ENCODE peak calls at places on chromosomes 1 and 21, in seven cellular contexts. One of them, this sample, is unnamed.

GRCh38 chr1:11188381-11188780 is 774 bp upstream of the ANGPTL7 start:
- DNase-seq in thyroid gland: no peak
- DNase-seq in cardiac fibroblast: peak; percentile 27
- DNase-seq in prostate gland: no peak
- DNase-seq in stomach: no peak
- DNase-seq in uterus: no peak
- DNase-seq in H1: no peak
- DNase-seq in this sample: no peak

GRCh38 chr1:42935313-42935624 is 23.4 kb downstream of the SLC2A1 start:
- DNase-seq in cardiac fibroblast: no peak
- DNase-seq in prostate gland: no peak
- DNase-seq in uterus: no peak
- DNase-seq in stomach: peak; percentile 43
- DNase-seq in H1: no peak
- DNase-seq in thyroid gland: no peak
- DNase-seq in this sample: no peak

GRCh38 chr1:172321429-172321828 is 99.1 kb upstream of the C1orf105 start:
- DNase-seq in thyroid gland: no peak
- DNase-seq in prostate gland: no peak
- DNase-seq in uterus: no peak
- DNase-seq in stomach: no peak
- DNase-seq in H1: no peak
- DNase-seq in cardiac fibroblast: peak; percentile 68
- DNase-seq in this sample: no peak

GRCh38 chr1:158930504-158930903 is 848 bp upstream of the PYHIN1 start:
- DNase-seq in thyroid gland: no peak
- DNase-seq in uterus: no peak
- DNase-seq in H1: no peak
- DNase-seq in cardiac fibroblast: peak; percentile 0
- DNase-seq in stomach: no peak
- DNase-seq in prostate gland: no peak
- DNase-seq in this sample: no peak

GRCh38 chr1:21670059-21670881 is 1.1 kb upstream of the RAP1GAP start:
- DNase-seq in uterus: no peak
- DNase-seq in prostate gland: no peak
- DNase-seq in H1: no peak
- DNase-seq in cardiac fibroblast: no peak
- DNase-seq in thyroid gland: no peak
- DNase-seq in stomach: no peak
- DNase-seq in this sample: no peak

GRCh38 chr1:53514436-53514835 is 55.2 kb downstream of the DMRTB1 start:
- DNase-seq in H1: no peak
- DNase-seq in uterus: no peak
- DNase-seq in stomach: no peak
- DNase-seq in prostate gland: no peak
- DNase-seq in cardiac fibroblast: no peak
- DNase-seq in thyroid gland: no peak
- DNase-seq in this sample: no peak

GRCh38 chr1:110118636-110119396 is 6.6 kb downstream of the UBL4B start:
- DNase-seq in uterus: no peak
- DNase-seq in H1: no peak
- DNase-seq in prostate gland: no peak
- DNase-seq in thyroid gland: no peak
- DNase-seq in cardiac fibroblast: peak; percentile 11
- DNase-seq in stomach: no peak
- DNase-seq in this sample: no peak

GRCh38 chr1:188070848-188071247 is 1242.1 kb downstream of the PLA2G4A start:
- DNase-seq in uterus: no peak
- DNase-seq in cardiac fibroblast: no peak
- DNase-seq in H1: no peak
- DNase-seq in prostate gland: no peak
- DNase-seq in thyroid gland: no peak
- DNase-seq in stomach: no peak
- DNase-seq in this sample: no peak

GRCh38 chr1:12636098-12636950 is 7.6 kb upstream of the AADACL4 start:
- DNase-seq in H1: no peak
- DNase-seq in cardiac fibroblast: peak; percentile 95
- DNase-seq in thyroid gland: peak; percentile 27
- DNase-seq in prostate gland: no peak
- DNase-seq in stomach: no peak
- DNase-seq in uterus: peak; percentile 40
- DNase-seq in this sample: no peak

GRCh38 chr1:247448107-247448778 is 9.7 kb downstream of the OR2B11 start:
- DNase-seq in thyroid gland: peak; percentile 56
- DNase-seq in cardiac fibroblast: peak; percentile 76
- DNase-seq in uterus: peak; percentile 54
- DNase-seq in prostate gland: peak; percentile 26
- DNase-seq in H1: peak; percentile 23
- DNase-seq in stomach: peak; percentile 63
- DNase-seq in this sample: no peak

GRCh38 chr1:192925609-192926008 is 116.8 kb downstream of the RGS2 start:
- DNase-seq in uterus: no peak
- DNase-seq in prostate gland: no peak
- DNase-seq in cardiac fibroblast: no peak
- DNase-seq in H1: no peak
- DNase-seq in stomach: no peak
- DNase-seq in thyroid gland: no peak
- DNase-seq in this sample: no peak

GRCh38 chr1:155104605-155105534 is 22.8 kb upstream of the EFNA1 start:
- DNase-seq in H1: no peak
- DNase-seq in uterus: no peak
- DNase-seq in prostate gland: no peak
- DNase-seq in cardiac fibroblast: no peak
- DNase-seq in thyroid gland: no peak
- DNase-seq in stomach: no peak
- DNase-seq in this sample: no peak

GRCh38 chr21:38925923-38926322 is 120.2 kb downstream of the ETS2 start:
- DNase-seq in stomach: peak; percentile 45
- DNase-seq in prostate gland: peak; percentile 63
- DNase-seq in thyroid gland: no peak
- DNase-seq in uterus: peak; percentile 81
- DNase-seq in H1: no peak
- DNase-seq in cardiac fibroblast: peak; percentile 96
- DNase-seq in this sample: no peak

GRCh38 chr1:227946624-227947424 is 908 bp downstream of the WNT9A start:
- DNase-seq in H1: no peak
- DNase-seq in prostate gland: peak; percentile 74
- DNase-seq in stomach: peak; percentile 88
- DNase-seq in thyroid gland: peak; percentile 89
- DNase-seq in cardiac fibroblast: peak; percentile 67
- DNase-seq in uterus: peak; percentile 80
- DNase-seq in this sample: no peak

GRCh38 chr1:178645157-178645825 is 79.8 kb upstream of the RALGPS2 start:
- DNase-seq in uterus: no peak
- DNase-seq in cardiac fibroblast: no peak
- DNase-seq in stomach: no peak
- DNase-seq in H1: no peak
- DNase-seq in thyroid gland: no peak
- DNase-seq in prostate gland: no peak
- DNase-seq in this sample: no peak

GRCh38 chr1:201137579-201138310 is 10.8 kb upstream of the ASCL5 start:
- DNase-seq in uterus: peak; percentile 65
- DNase-seq in prostate gland: peak; percentile 57
- DNase-seq in cardiac fibroblast: peak; percentile 89
- DNase-seq in H1: no peak
- DNase-seq in stomach: peak; percentile 75
- DNase-seq in thyroid gland: peak; percentile 22
- DNase-seq in this sample: no peak

GRCh38 chr21:36419996-36420395 is 34.8 kb downstream of the CHAF1B start:
- DNase-seq in uterus: peak; percentile 72
- DNase-seq in prostate gland: peak; percentile 81
- DNase-seq in H1: peak; percentile 70
- DNase-seq in cardiac fibroblast: peak; percentile 95
- DNase-seq in stomach: peak; percentile 85
- DNase-seq in thyroid gland: peak; percentile 77
- DNase-seq in this sample: peak; percentile 55

GRCh38 chr1:34750610-34751009 is 4.2 kb upstream of the GJB5 start:
- DNase-seq in cardiac fibroblast: peak; percentile 4
- DNase-seq in uterus: no peak
- DNase-seq in prostate gland: no peak
- DNase-seq in H1: no peak
- DNase-seq in stomach: no peak
- DNase-seq in thyroid gland: no peak
- DNase-seq in this sample: no peak

GRCh38 chr21:15978158-15978805 is 248.5 kb downstream of the USP25 start:
- DNase-seq in uterus: no peak
- DNase-seq in prostate gland: peak; percentile 73
- DNase-seq in stomach: no peak
- DNase-seq in cardiac fibroblast: peak; percentile 16
- DNase-seq in H1: no peak
- DNase-seq in thyroid gland: no peak
- DNase-seq in this sample: no peak

GRCh38 chr21:15976807-15977206 is 247.0 kb downstream of the USP25 start:
- DNase-seq in prostate gland: no peak
- DNase-seq in stomach: no peak
- DNase-seq in cardiac fibroblast: peak; percentile 5
- DNase-seq in thyroid gland: no peak
- DNase-seq in H1: no peak
- DNase-seq in uterus: no peak
- DNase-seq in this sample: no peak
- TF ChIP-seq CTCF in prostate gland: no peak
- TF ChIP-seq CTCF in stomach: no peak
- TF ChIP-seq CTCF in cardiac fibroblast: peak; percentile 44
- TF ChIP-seq CTCF in thyroid gland: no peak
- TF ChIP-seq CTCF in H1: peak; percentile 53
- TF ChIP-seq CTCF in uterus: no peak
- TF ChIP-seq CTCF in this sample: no peak

GRCh38 chr1:207407655-207408256 is 46.4 kb upstream of the CR2 start:
- DNase-seq in cardiac fibroblast: peak; percentile 31
- DNase-seq in thyroid gland: no peak
- DNase-seq in H1: no peak
- DNase-seq in stomach: no peak
- DNase-seq in prostate gland: no peak
- DNase-seq in uterus: no peak
- DNase-seq in this sample: no peak

GRCh38 chr1:207401578-207401977 is 52.5 kb upstream of the CR2 start:
- DNase-seq in thyroid gland: no peak
- DNase-seq in stomach: no peak
- DNase-seq in H1: no peak
- DNase-seq in prostate gland: no peak
- DNase-seq in cardiac fibroblast: no peak
- DNase-seq in uterus: no peak
- DNase-seq in this sample: no peak

GRCh38 chr1:207405814-207406213 is 48.3 kb upstream of the CR2 start:
- DNase-seq in stomach: no peak
- DNase-seq in cardiac fibroblast: no peak
- DNase-seq in thyroid gland: no peak
- DNase-seq in H1: no peak
- DNase-seq in prostate gland: no peak
- DNase-seq in uterus: no peak
- DNase-seq in this sample: no peak

GRCh38 chr1:207402744-207403143 is 51.4 kb upstream of the CR2 start:
- DNase-seq in thyroid gland: no peak
- DNase-seq in cardiac fibroblast: no peak
- DNase-seq in stomach: no peak
- DNase-seq in H1: no peak
- DNase-seq in uterus: no peak
- DNase-seq in prostate gland: no peak
- DNase-seq in this sample: no peak

DNA sequence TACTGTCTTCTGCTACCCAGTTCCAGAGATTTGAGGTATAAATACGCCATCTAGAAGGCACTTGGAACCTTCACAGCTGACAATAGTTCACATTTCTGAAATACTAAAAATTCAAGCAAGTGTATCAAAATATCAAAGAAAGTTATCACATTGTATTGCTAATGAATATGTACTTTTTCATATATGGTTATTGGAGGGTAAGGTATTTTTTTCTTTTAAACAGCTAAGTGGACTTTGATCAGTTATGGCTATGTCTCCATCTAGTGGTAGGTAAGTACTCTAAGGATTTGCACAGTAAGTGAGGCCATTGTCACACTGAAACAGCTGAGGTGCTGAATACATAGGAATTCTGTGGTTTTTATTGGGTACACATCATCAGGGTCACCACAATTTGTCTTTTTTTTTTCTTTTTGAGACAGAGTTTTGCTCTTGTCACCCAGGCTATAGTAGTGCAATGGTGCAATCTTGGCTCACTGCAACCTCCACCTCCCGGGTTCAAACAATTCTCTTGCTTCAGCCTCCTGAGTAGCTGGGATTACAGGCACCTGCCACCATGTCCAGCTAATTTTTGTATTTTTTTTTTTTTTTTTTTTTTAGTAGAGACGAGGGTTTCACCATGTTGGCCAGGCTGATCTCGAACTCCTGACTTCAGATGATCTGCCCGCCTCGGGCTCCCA is 49.1 kb upstream of the CR2 start:
- DNase-seq in thyroid gland: no peak
- DNase-seq in prostate gland: no peak
- DNase-seq in cardiac fibroblast: peak; percentile 85
- DNase-seq in H1: no peak
- DNase-seq in stomach: no peak
- DNase-seq in uterus: no peak
- DNase-seq in this sample: peak; percentile 49
- TF ChIP-seq CTCF in thyroid gland: peak; percentile 50
- TF ChIP-seq CTCF in prostate gland: peak; percentile 84
- TF ChIP-seq CTCF in cardiac fibroblast: peak; percentile 74
- TF ChIP-seq CTCF in H1: peak; percentile 69
- TF ChIP-seq CTCF in stomach: peak; percentile 71
- TF ChIP-seq CTCF in uterus: peak; percentile 52
- TF ChIP-seq CTCF in this sample: peak; percentile 69

GRCh38 chr1:210448293-210448892 is 119.7 kb downstream of the HHAT start:
- DNase-seq in H1: no peak
- DNase-seq in uterus: no peak
- DNase-seq in prostate gland: peak; percentile 11
- DNase-seq in stomach: no peak
- DNase-seq in cardiac fibroblast: peak; percentile 70
- DNase-seq in thyroid gland: peak; percentile 9
- DNase-seq in this sample: no peak

GRCh38 chr1:210446479-210446878 is 117.8 kb downstream of the HHAT start:
- DNase-seq in cardiac fibroblast: no peak
- DNase-seq in stomach: no peak
- DNase-seq in prostate gland: no peak
- DNase-seq in uterus: no peak
- DNase-seq in H1: no peak
- DNase-seq in thyroid gland: no peak
- DNase-seq in this sample: peak; percentile 10

GRCh38 chr1:210445485-210445884 is 116.8 kb downstream of the HHAT start:
- DNase-seq in stomach: no peak
- DNase-seq in cardiac fibroblast: no peak
- DNase-seq in H1: no peak
- DNase-seq in thyroid gland: no peak
- DNase-seq in uterus: no peak
- DNase-seq in prostate gland: no peak
- DNase-seq in this sample: no peak

GRCh38 chr1:210445931-210446330 is 117.2 kb downstream of the HHAT start:
- DNase-seq in thyroid gland: no peak
- DNase-seq in H1: no peak
- DNase-seq in cardiac fibroblast: no peak
- DNase-seq in stomach: no peak
- DNase-seq in uterus: no peak
- DNase-seq in prostate gland: no peak
- DNase-seq in this sample: no peak

GRCh38 chr1:210447456-210448057 is 118.9 kb downstream of the HHAT start:
- DNase-seq in prostate gland: no peak
- DNase-seq in thyroid gland: no peak
- DNase-seq in H1: no peak
- DNase-seq in uterus: no peak
- DNase-seq in stomach: no peak
- DNase-seq in cardiac fibroblast: no peak
- DNase-seq in this sample: no peak
- TF ChIP-seq CTCF in prostate gland: no peak
- TF ChIP-seq CTCF in thyroid gland: no peak
- TF ChIP-seq CTCF in H1: no peak
- TF ChIP-seq CTCF in uterus: no peak
- TF ChIP-seq CTCF in stomach: no peak
- TF ChIP-seq CTCF in cardiac fibroblast: no peak
- TF ChIP-seq CTCF in this sample: no peak

GRCh38 chr1:208541225-208541855 is 297.2 kb upstream of the PLXNA2 start:
- DNase-seq in uterus: no peak
- DNase-seq in prostate gland: no peak
- DNase-seq in stomach: no peak
- DNase-seq in cardiac fibroblast: no peak
- DNase-seq in thyroid gland: no peak
- DNase-seq in H1: no peak
- DNase-seq in this sample: no peak
- TF ChIP-seq CTCF in uterus: no peak
- TF ChIP-seq CTCF in prostate gland: no peak
- TF ChIP-seq CTCF in stomach: no peak
- TF ChIP-seq CTCF in cardiac fibroblast: no peak
- TF ChIP-seq CTCF in thyroid gland: no peak
- TF ChIP-seq CTCF in H1: no peak
- TF ChIP-seq CTCF in this sample: no peak

This sample was measured in GM12864.